ENCODE peak calls at places on chromosomes 16 and 17, in seven cellular contexts. D, P, J, L, M, K and Q are unnamed samples.

GRCh38 chr16:67803894-67804293 is 2.5 kb downstream of the RANBP10 start:
- DNase-seq in D (no peak), P (no peak), J (no peak), L (no peak), M (no peak), K (no peak), Q (no peak)

GRCh38 chr16:67055712-67056487 is 27.0 kb downstream of the CBFB start:
- DNase-seq in D (peak), P (no peak), J (peak), L (peak), M (no peak), K (peak), Q (no peak)

GRCh38 chr17:77107506-77108433 is 33.0 kb upstream of the SEC14L1 start:
- DNase-seq in D (no peak), P (no peak), J (no peak), L (no peak), M (no peak), K (peak), Q (no peak)

GRCh38 chr16:65908568-65908967 is 457.9 kb upstream of the CDH5 start:
- DNase-seq in D (no peak), P (peak), J (no peak), L (no peak), M (peak), K (no peak), Q (no peak)

GRCh38 chr16:66359012-66359411 is 7.5 kb upstream of the CDH5 start:
- DNase-seq in D (no peak), P (no peak), J (peak), L (no peak), M (no peak), K (peak), Q (no peak)

GRCh38 chr17:57311281-57312216 is 55.2 kb downstream of the MSI2 start:
- DNase-seq in D (no peak), P (no peak), J (no peak), L (no peak), M (no peak), K (no peak), Q (no peak)

GRCh38 chr17:77427471-77427991 is 286.8 kb downstream of the SEC14L1 start:
- DNase-seq in D (no peak), P (no peak), J (peak), L (no peak), M (no peak), K (peak), Q (no peak)

GRCh38 chr16:70749681-70750601 is 51.0 kb downstream of the VAC14 start:
- DNase-seq in D (no peak), P (peak), J (peak), L (no peak), M (no peak), K (peak), Q (no peak)

GRCh38 chr16:88993946-88994600 is 17.1 kb upstream of the CBFA2T3 start:
- DNase-seq in D (no peak), P (no peak), J (no peak), L (no peak), M (no peak), K (no peak), Q (no peak)
- H3K9ac ChIP-seq in D (no peak), P (no peak), J (no peak), L (no peak), M (peak), K (no peak), Q (no peak)

DNA sequence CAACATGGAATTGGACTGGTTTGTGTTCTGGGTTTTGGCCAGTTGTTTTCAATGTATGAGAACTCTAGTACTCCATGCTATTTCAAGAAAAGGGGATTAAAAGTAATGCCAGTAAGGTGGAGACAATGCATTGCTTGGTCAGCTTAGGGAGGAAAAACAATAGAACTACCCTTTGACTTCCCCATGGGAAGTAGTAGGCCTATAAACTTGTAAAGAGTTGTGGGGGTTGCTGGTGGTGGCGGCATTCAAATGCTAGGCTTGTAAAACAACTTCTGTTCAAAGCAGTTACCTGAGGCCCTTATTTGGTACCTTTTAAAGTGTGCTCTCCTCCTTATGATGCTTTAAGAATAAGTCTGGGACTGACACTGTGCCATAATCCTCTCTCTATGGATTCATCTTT is 9.4 kb downstream of the MAP3K3 start:
- DNase-seq in D (no peak), P (peak), J (no peak), L (no peak), M (no peak), K (no peak), Q (no peak)
- H3K27ac ChIP-seq in D (no peak), P (peak), J (no peak), L (no peak), M (no peak), K (no peak), Q (no peak)

DNA sequence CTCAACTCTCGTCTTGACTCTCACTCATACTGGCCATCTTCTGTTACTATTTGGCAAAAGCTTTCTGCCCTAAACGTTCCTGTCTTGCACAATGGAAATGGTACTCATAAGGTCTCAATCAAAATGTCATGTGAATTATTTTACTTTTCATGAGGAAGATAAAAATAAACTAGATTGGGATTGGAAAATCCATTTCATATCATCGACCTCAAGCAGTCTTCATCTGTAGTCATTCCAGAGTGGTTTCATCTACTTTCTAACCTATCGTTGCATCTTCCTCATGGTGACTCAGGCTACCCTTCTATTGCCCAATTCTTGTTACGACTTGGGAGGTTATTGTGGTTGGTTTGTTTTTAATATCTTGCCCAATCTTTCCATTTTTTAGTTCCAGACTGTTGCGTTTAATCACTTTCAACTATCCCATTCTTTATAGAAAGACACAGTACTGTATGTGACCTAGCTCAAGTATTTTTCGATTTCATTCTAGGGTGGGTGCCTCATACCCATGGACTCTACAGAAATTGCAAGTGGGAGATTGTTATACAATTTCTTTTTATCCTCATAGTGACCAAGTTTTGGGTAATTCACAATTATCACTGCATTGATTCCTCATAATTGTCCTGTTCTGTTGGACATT is 317.1 kb upstream of the KCNJ16 start:
- DNase-seq in D (peak), P (no peak), J (peak), L (no peak), M (no peak), K (peak), Q (no peak)
- H3K9ac ChIP-seq in D (no peak), P (no peak), J (no peak), L (no peak), M (no peak), K (peak), Q (no peak)

DNA sequence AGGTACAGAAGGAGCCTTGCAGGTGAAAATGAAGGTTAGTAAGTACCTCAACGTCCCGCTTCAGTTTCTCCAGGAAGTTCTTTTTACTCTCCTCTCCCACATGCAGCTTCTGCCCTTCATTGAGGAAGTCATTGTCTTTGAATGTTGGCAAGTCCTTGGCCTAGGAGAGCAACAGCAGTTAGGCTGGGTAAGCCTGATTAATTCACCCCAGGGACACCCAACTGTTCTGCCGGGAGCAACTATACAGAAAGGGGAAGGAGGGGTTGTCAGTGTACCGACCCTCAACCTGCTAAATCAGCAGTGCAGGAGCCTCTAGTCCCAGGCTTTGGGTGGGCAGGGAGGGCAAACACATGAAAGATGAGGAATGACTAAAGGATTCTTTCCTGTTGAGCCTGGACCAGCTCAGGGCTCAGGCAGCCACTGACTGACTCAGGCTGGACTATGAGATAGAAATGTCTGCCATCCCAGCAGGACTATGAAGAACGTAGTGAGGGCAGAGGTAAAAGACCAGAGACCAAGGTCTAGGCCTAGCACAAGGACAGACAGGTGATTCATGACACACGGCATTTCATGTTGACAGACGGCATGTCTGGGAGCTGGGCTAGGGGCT is 21.6 kb downstream of the PIP4K2B start:
- DNase-seq in D (no peak), P (no peak), J (no peak), L (no peak), M (no peak), K (no peak), Q (no peak)
- H3K27ac ChIP-seq in D (no peak), P (no peak), J (no peak), L (no peak), M (no peak), K (no peak), Q (no peak)

GRCh38 chr17:58420841-58421240 is 3.5 kb upstream of the RNF43 start:
- DNase-seq in D (no peak), P (no peak), J (no peak), L (no peak), M (no peak), K (no peak), Q (no peak)
- H3K9ac ChIP-seq in D (no peak), P (no peak), J (no peak), L (no peak), M (no peak), K (no peak), Q (no peak)